ENCODE peak calls at places on chromosome X, in nine cellular contexts. One of them, this sample, is unnamed.

GRCh38 chrX:44873415-44874270 is 655 bp downstream of the KDM6A start:
- DNase-seq in prostate gland: peak
- DNase-seq in foreskin keratinocyte: peak
- DNase-seq in cardiac muscle cell: peak
- DNase-seq in Karpas-422: peak
- DNase-seq in CD4-positive, alpha-beta T cell: peak
- DNase-seq in fibroblast of lung: peak
- DNase-seq in lower lobe of right lung: peak
- DNase-seq in GM12878: no peak
- DNase-seq in this sample: no peak

GRCh38 chrX:113868169-113868568 is 715.7 kb upstream of the HTR2C start:
- DNase-seq in lower lobe of right lung: no peak
- DNase-seq in fibroblast of lung: no peak
- DNase-seq in Karpas-422: no peak
- DNase-seq in foreskin keratinocyte: no peak
- DNase-seq in cardiac muscle cell: peak
- DNase-seq in GM12878: no peak
- DNase-seq in prostate gland: no peak
- DNase-seq in CD4-positive, alpha-beta T cell: no peak
- DNase-seq in this sample: no peak

GRCh38 chrX:38175140-38175539 is 45.5 kb downstream of the SRPX start:
- DNase-seq in fibroblast of lung: no peak
- DNase-seq in Karpas-422: peak
- DNase-seq in foreskin keratinocyte: peak
- DNase-seq in GM12878: peak
- DNase-seq in prostate gland: peak
- DNase-seq in cardiac muscle cell: no peak
- DNase-seq in CD4-positive, alpha-beta T cell: no peak
- DNase-seq in lower lobe of right lung: no peak
- DNase-seq in this sample: peak

GRCh38 chrX:19225906-19226305 is 103.6 kb upstream of the ADGRG2 start:
- DNase-seq in prostate gland: peak
- DNase-seq in lower lobe of right lung: no peak
- DNase-seq in fibroblast of lung: peak
- DNase-seq in foreskin keratinocyte: peak
- DNase-seq in GM12878: no peak
- DNase-seq in Karpas-422: peak
- DNase-seq in cardiac muscle cell: peak
- DNase-seq in CD4-positive, alpha-beta T cell: no peak
- DNase-seq in this sample: no peak

GRCh38 chrX:5907202-5907601 is 321.5 kb downstream of the NLGN4X start:
- DNase-seq in Karpas-422: no peak
- DNase-seq in GM12878: no peak
- DNase-seq in lower lobe of right lung: no peak
- DNase-seq in cardiac muscle cell: no peak
- DNase-seq in CD4-positive, alpha-beta T cell: no peak
- DNase-seq in foreskin keratinocyte: no peak
- DNase-seq in fibroblast of lung: no peak
- DNase-seq in prostate gland: no peak
- DNase-seq in this sample: no peak

GRCh38 chrX:85052636-85053343 is 49.1 kb downstream of the APOOL start:
- DNase-seq in Karpas-422: peak
- DNase-seq in fibroblast of lung: peak
- DNase-seq in lower lobe of right lung: no peak
- DNase-seq in foreskin keratinocyte: peak
- DNase-seq in GM12878: no peak
- DNase-seq in CD4-positive, alpha-beta T cell: no peak
- DNase-seq in cardiac muscle cell: peak
- DNase-seq in prostate gland: no peak
- DNase-seq in this sample: peak

GRCh38 chrX:76427560-76428242 is at the start of gene MAGEE1:
- DNase-seq in GM12878: peak
- DNase-seq in CD4-positive, alpha-beta T cell: peak
- DNase-seq in fibroblast of lung: peak
- DNase-seq in lower lobe of right lung: peak
- DNase-seq in prostate gland: peak
- DNase-seq in Karpas-422: peak
- DNase-seq in cardiac muscle cell: peak
- DNase-seq in foreskin keratinocyte: peak
- DNase-seq in this sample: no peak

GRCh38 chrX:19832186-19832965 is 55.0 kb downstream of the SH3KBP1 start:
- DNase-seq in lower lobe of right lung: no peak
- DNase-seq in prostate gland: no peak
- DNase-seq in foreskin keratinocyte: no peak
- DNase-seq in Karpas-422: no peak
- DNase-seq in GM12878: no peak
- DNase-seq in CD4-positive, alpha-beta T cell: no peak
- DNase-seq in fibroblast of lung: no peak
- DNase-seq in cardiac muscle cell: no peak
- DNase-seq in this sample: no peak

GRCh38 chrX:140440891-140441290 is 64.0 kb downstream of the SOX3 start:
- DNase-seq in fibroblast of lung: peak
- DNase-seq in GM12878: no peak
- DNase-seq in foreskin keratinocyte: no peak
- DNase-seq in prostate gland: no peak
- DNase-seq in Karpas-422: no peak
- DNase-seq in CD4-positive, alpha-beta T cell: no peak
- DNase-seq in cardiac muscle cell: no peak
- DNase-seq in lower lobe of right lung: no peak
- DNase-seq in this sample: no peak

GRCh38 chrX:143580266-143580665 is 55.6 kb downstream of the SLITRK4 start:
- DNase-seq in GM12878: no peak
- DNase-seq in CD4-positive, alpha-beta T cell: no peak
- DNase-seq in fibroblast of lung: peak
- DNase-seq in prostate gland: no peak
- DNase-seq in lower lobe of right lung: no peak
- DNase-seq in cardiac muscle cell: peak
- DNase-seq in foreskin keratinocyte: no peak
- DNase-seq in Karpas-422: no peak
- DNase-seq in this sample: no peak

DNA sequence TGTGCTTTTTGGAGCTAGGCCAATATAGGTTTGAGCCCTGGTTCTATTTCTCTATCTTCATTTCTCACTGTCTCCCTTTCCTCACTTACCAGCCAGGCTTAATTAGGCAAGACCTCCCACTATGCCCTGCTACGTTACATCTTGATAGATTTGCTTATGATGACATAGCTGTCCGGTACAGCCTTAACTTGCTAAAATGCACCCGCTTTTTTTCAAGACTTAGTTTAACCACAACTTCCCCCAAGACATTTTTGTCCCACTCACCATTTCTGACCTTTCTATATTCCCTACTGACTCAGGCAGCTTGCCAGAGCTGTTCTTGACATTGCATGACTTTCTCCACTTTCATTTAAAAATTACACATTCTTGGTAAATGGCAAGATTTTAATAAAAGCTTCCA is 152.6 kb downstream of the MID1 start:
- DNase-seq in foreskin keratinocyte: no peak
- DNase-seq in Karpas-422: no peak
- DNase-seq in CD4-positive, alpha-beta T cell: no peak
- DNase-seq in cardiac muscle cell: peak
- DNase-seq in GM12878: no peak
- DNase-seq in fibroblast of lung: peak
- DNase-seq in lower lobe of right lung: no peak
- DNase-seq in prostate gland: no peak
- DNase-seq in this sample: no peak
- H3K27ac ChIP-seq in foreskin keratinocyte: no peak
- H3K27ac ChIP-seq in Karpas-422: no peak
- H3K27ac ChIP-seq in CD4-positive, alpha-beta T cell: no peak
- H3K27ac ChIP-seq in cardiac muscle cell: no peak
- H3K27ac ChIP-seq in GM12878: no peak
- H3K27ac ChIP-seq in fibroblast of lung: no peak
- H3K27ac ChIP-seq in lower lobe of right lung: no peak
- H3K27ac ChIP-seq in prostate gland: no peak
- H3K27ac ChIP-seq in this sample: no peak

GRCh38 chrX:3037218-3037617 is 4.1 kb upstream of the ARSF start:
- DNase-seq in CD4-positive, alpha-beta T cell: no peak
- DNase-seq in GM12878: no peak
- DNase-seq in Karpas-422: no peak
- DNase-seq in prostate gland: no peak
- DNase-seq in fibroblast of lung: no peak
- DNase-seq in foreskin keratinocyte: no peak
- DNase-seq in cardiac muscle cell: no peak
- DNase-seq in lower lobe of right lung: no peak
- DNase-seq in this sample: no peak
- H3K27ac ChIP-seq in CD4-positive, alpha-beta T cell: no peak
- H3K27ac ChIP-seq in GM12878: no peak
- H3K27ac ChIP-seq in Karpas-422: no peak
- H3K27ac ChIP-seq in prostate gland: no peak
- H3K27ac ChIP-seq in fibroblast of lung: no peak
- H3K27ac ChIP-seq in foreskin keratinocyte: no peak
- H3K27ac ChIP-seq in cardiac muscle cell: no peak
- H3K27ac ChIP-seq in lower lobe of right lung: no peak
- H3K27ac ChIP-seq in this sample: no peak

GRCh38 chrX:134985479-134985878 is 5.3 kb upstream of the SMIM10 start:
- DNase-seq in cardiac muscle cell: no peak
- DNase-seq in fibroblast of lung: no peak
- DNase-seq in GM12878: no peak
- DNase-seq in lower lobe of right lung: no peak
- DNase-seq in CD4-positive, alpha-beta T cell: no peak
- DNase-seq in Karpas-422: no peak
- DNase-seq in prostate gland: no peak
- DNase-seq in foreskin keratinocyte: no peak
- DNase-seq in this sample: no peak
- H3K27ac ChIP-seq in cardiac muscle cell: no peak
- H3K27ac ChIP-seq in fibroblast of lung: no peak
- H3K27ac ChIP-seq in GM12878: no peak
- H3K27ac ChIP-seq in lower lobe of right lung: no peak
- H3K27ac ChIP-seq in CD4-positive, alpha-beta T cell: no peak
- H3K27ac ChIP-seq in Karpas-422: no peak
- H3K27ac ChIP-seq in prostate gland: no peak
- H3K27ac ChIP-seq in foreskin keratinocyte: no peak
- H3K27ac ChIP-seq in this sample: no peak

GRCh38 chrX:13109811-13110210 is 65.4 kb upstream of the FAM9C start:
- DNase-seq in fibroblast of lung: peak
- DNase-seq in GM12878: no peak
- DNase-seq in foreskin keratinocyte: no peak
- DNase-seq in Karpas-422: no peak
- DNase-seq in cardiac muscle cell: peak
- DNase-seq in lower lobe of right lung: no peak
- DNase-seq in prostate gland: no peak
- DNase-seq in CD4-positive, alpha-beta T cell: no peak
- DNase-seq in this sample: no peak
- H3K27ac ChIP-seq in fibroblast of lung: peak
- H3K27ac ChIP-seq in GM12878: no peak
- H3K27ac ChIP-seq in foreskin keratinocyte: peak
- H3K27ac ChIP-seq in Karpas-422: no peak
- H3K27ac ChIP-seq in cardiac muscle cell: no peak
- H3K27ac ChIP-seq in lower lobe of right lung: peak
- H3K27ac ChIP-seq in prostate gland: no peak
- H3K27ac ChIP-seq in CD4-positive, alpha-beta T cell: no peak
- H3K27ac ChIP-seq in this sample: peak

GRCh38 chrX:108090474-108091265 is 672 bp downstream of the PSMD10 start:
- DNase-seq in GM12878: no peak
- DNase-seq in cardiac muscle cell: peak
- DNase-seq in fibroblast of lung: peak
- DNase-seq in CD4-positive, alpha-beta T cell: no peak
- DNase-seq in lower lobe of right lung: no peak
- DNase-seq in foreskin keratinocyte: peak
- DNase-seq in Karpas-422: peak
- DNase-seq in prostate gland: no peak
- DNase-seq in this sample: no peak
- H3K27ac ChIP-seq in GM12878: peak
- H3K27ac ChIP-seq in cardiac muscle cell: peak
- H3K27ac ChIP-seq in fibroblast of lung: peak
- H3K27ac ChIP-seq in CD4-positive, alpha-beta T cell: peak
- H3K27ac ChIP-seq in lower lobe of right lung: peak
- H3K27ac ChIP-seq in foreskin keratinocyte: peak
- H3K27ac ChIP-seq in Karpas-422: peak
- H3K27ac ChIP-seq in prostate gland: peak
- H3K27ac ChIP-seq in this sample: peak

DNA sequence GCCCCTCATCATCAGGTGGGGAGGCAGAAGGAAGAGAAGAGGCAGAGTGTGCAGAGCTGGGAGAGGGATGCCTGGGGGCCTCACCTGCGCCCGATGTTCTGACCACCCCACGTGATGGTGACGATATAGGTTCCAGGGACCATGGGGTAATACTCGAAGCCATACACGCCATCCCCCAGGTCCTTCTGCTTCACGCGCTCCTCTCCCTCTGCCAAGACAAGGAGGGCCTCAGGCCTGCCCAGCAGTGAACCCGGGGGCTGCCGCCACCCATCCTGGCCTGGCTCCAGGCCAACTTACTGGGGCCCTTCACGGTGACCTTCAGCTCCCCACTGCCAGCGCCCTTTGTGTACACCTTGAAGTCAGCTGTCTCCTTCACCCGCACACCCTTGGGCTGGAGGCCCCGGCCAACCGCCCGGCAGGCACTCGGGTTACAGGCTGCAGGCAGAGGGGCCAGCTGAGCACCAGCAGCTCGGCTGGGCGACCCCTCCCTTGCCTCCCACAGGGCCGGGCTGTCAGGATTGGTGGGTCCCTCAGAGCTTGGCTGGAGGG is 9.3 kb downstream of the FLNA start:
- DNase-seq in Karpas-422: no peak
- DNase-seq in lower lobe of right lung: no peak
- DNase-seq in GM12878: no peak
- DNase-seq in fibroblast of lung: no peak
- DNase-seq in prostate gland: no peak
- DNase-seq in CD4-positive, alpha-beta T cell: no peak
- DNase-seq in cardiac muscle cell: no peak
- DNase-seq in foreskin keratinocyte: no peak
- DNase-seq in this sample: no peak
- H3K27ac ChIP-seq in Karpas-422: no peak
- H3K27ac ChIP-seq in lower lobe of right lung: no peak
- H3K27ac ChIP-seq in GM12878: no peak
- H3K27ac ChIP-seq in fibroblast of lung: no peak
- H3K27ac ChIP-seq in prostate gland: no peak
- H3K27ac ChIP-seq in CD4-positive, alpha-beta T cell: no peak
- H3K27ac ChIP-seq in cardiac muscle cell: peak
- H3K27ac ChIP-seq in foreskin keratinocyte: no peak
- H3K27ac ChIP-seq in this sample: no peak

DNA sequence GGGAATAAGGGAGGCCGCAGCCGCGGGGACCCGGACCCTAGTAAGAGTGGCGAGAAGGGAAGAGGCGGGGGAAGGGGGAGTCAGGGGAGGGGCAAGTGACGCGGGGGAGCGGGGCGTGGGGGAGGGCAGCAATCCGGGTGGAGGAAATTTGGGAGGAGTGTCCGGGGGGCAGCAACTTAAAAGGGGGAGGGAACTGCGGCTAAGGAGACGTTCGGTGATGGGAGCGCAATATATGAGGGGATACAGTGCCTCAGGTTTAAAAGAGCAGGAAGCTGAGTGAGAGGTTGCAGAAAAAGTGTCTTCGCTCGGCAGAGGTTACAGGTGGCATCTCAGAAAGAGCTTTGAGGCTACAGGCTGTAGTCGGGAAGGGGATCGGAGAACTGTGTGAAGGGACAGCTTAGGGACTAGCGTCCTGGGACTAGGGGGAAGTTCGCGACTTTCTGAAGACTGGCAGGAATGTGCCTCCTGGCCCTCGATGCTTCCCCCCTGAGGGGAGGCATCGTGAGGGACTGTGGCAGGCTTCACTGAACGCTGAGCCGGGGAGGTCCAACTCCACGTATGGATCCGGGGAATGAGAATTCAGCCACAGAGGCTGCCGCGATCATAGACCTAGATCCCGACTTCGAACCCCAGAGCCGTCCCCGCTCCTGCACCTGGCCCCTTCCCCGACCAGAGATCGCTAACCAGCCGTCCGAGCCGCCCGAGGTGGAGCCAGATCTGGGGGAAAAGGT is 485 bp downstream of the FOXO4 start:
- DNase-seq in foreskin keratinocyte: no peak
- DNase-seq in prostate gland: peak
- DNase-seq in GM12878: no peak
- DNase-seq in lower lobe of right lung: no peak
- DNase-seq in CD4-positive, alpha-beta T cell: peak
- DNase-seq in Karpas-422: no peak
- DNase-seq in cardiac muscle cell: no peak
- DNase-seq in fibroblast of lung: no peak
- DNase-seq in this sample: no peak
- H3K27ac ChIP-seq in foreskin keratinocyte: no peak
- H3K27ac ChIP-seq in prostate gland: peak
- H3K27ac ChIP-seq in GM12878: no peak
- H3K27ac ChIP-seq in lower lobe of right lung: peak
- H3K27ac ChIP-seq in CD4-positive, alpha-beta T cell: peak
- H3K27ac ChIP-seq in Karpas-422: no peak
- H3K27ac ChIP-seq in cardiac muscle cell: peak
- H3K27ac ChIP-seq in fibroblast of lung: no peak
- H3K27ac ChIP-seq in this sample: no peak

This sample was measured in epithelial cell of prostate.